ENCODE peak calls at places on chromosomes 11 and 22, in nine cellular contexts. G, M, V, R, E, O, L, T and X are unnamed samples.
A peak's percentile ranks its signal among the peaks of the same experiment; 100 is the strongest.

GRCh38 chr22:29313126-29314071 is 2.1 kb downstream of the RASL10A start:
- DNase-seq in G (no peak), M (no peak), V (peak; percentile 34), R (peak; percentile 89), E (peak; percentile 68), O (no peak), L (no peak), T (peak; percentile 86), X (peak; percentile 68)

GRCh38 chr11:112247198-112247597 is 13.5 kb downstream of the PLET1 start:
- DNase-seq in G (peak; percentile 82), M (no peak), V (no peak), R (no peak), E (peak; percentile 37), O (no peak), L (no peak), T (no peak), X (no peak)

GRCh38 chr11:83819936-83820549 is 533.9 kb upstream of the CCDC90B start:
- DNase-seq in G (peak; percentile 80), M (peak; percentile 74), V (peak; percentile 35), R (peak; percentile 58), E (peak; percentile 93), O (peak; percentile 49), L (peak; percentile 64), T (peak; percentile 29), X (peak; percentile 38)

GRCh38 chr11:126585388-126586302 is 230.2 kb downstream of the ST3GAL4 start:
- DNase-seq in G (peak; percentile 93), M (peak; percentile 76), V (no peak), R (peak; percentile 86), E (peak; percentile 97), O (no peak), L (no peak), T (peak; percentile 75), X (peak; percentile 58)

GRCh38 chr11:1829039-1829820 is 5.6 kb upstream of the SYT8 start:
- DNase-seq in G (peak; percentile 81), M (no peak), V (no peak), R (no peak), E (peak; percentile 88), O (no peak), L (no peak), T (no peak), X (no peak)

GRCh38 chr11:133824593-133824992 is 20.7 kb downstream of the SPATA19 start:
- DNase-seq in G (no peak), M (no peak), V (no peak), R (no peak), E (no peak), O (no peak), L (no peak), T (no peak), X (no peak)

GRCh38 chr11:134882671-134883318 is 470.8 kb upstream of the B3GAT1 start:
- DNase-seq in G (no peak), M (no peak), V (no peak), R (peak; percentile 36), E (no peak), O (no peak), L (no peak), T (no peak), X (no peak)

GRCh38 chr11:9039194-9039593 is 35.4 kb upstream of the NRIP3 start:
- DNase-seq in G (peak; percentile 75), M (peak; percentile 24), V (peak; percentile 60), R (no peak), E (peak; percentile 39), O (no peak), L (no peak), T (no peak), X (no peak)

GRCh38 chr11:86800076-86800955 is at the start of gene PRSS23:
- DNase-seq in G (peak; percentile 78), M (peak; percentile 87), V (no peak), R (peak; percentile 67), E (peak; percentile 84), O (no peak), L (peak; percentile 71), T (peak; percentile 88), X (peak; percentile 92)

GRCh38 chr11:73645972-73646631 is at the start of gene PLEKHB1:
- DNase-seq in G (no peak), M (peak; percentile 60), V (no peak), R (peak; percentile 92), E (no peak), O (no peak), L (no peak), T (no peak), X (peak; percentile 91)

GRCh38 chr11:9017773-9018172 is 14.0 kb upstream of the NRIP3 start:
- DNase-seq in G (no peak), M (no peak), V (no peak), R (no peak), E (peak; percentile 91), O (no peak), L (no peak), T (no peak), X (no peak)

GRCh38 chr11:14566331-14567063 is 46.3 kb upstream of the PSMA1 start:
- DNase-seq in G (no peak), M (peak; percentile 13), V (no peak), R (no peak), E (no peak), O (no peak), L (peak; percentile 31), T (no peak), X (no peak)

GRCh38 chr11:92314499-92314898 is 89.9 kb downstream of the FAT3 start:
- DNase-seq in G (no peak), M (no peak), V (no peak), R (no peak), E (peak; percentile 34), O (no peak), L (no peak), T (no peak), X (no peak)

GRCh38 chr22:44409211-44409648 is 88.8 kb downstream of the RTL6 start:
- DNase-seq in G (no peak), M (no peak), V (no peak), R (no peak), E (no peak), O (no peak), L (no peak), T (peak; percentile 56), X (no peak)

GRCh38 chr11:44899959-44900358 is 50.7 kb downstream of the TP53I11 start:
- DNase-seq in G (peak; percentile 39), M (no peak), V (peak; percentile 48), R (peak; percentile 83), E (peak; percentile 57), O (peak; percentile 62), L (peak; percentile 42), T (peak; percentile 63), X (peak; percentile 34)

GRCh38 chr22:35230839-35231584 is 26.3 kb upstream of the HMGXB4 start:
- DNase-seq in G (peak; percentile 29), M (no peak), V (peak; percentile 50), R (no peak), E (no peak), O (peak; percentile 42), L (peak; percentile 84), T (peak; percentile 7), X (no peak)

DNA sequence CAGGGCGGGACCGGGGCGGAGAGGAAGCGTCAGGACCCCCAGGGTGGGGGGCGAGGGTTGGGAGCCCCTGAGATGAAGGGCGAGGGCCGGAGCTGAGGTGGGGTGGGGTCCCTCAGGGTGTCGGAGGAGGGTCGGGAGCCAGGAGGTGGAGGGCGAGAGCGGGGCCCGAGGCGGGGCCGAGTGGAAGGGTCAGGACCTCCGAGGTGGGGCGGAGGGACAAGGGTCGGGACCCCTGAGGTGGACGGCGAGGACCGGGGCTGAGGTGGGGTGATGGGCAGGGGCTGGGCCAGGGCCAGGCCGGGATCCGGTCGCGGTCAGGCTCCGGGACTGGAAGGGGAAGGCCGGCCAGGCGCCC is 409 bp downstream of the SMC1B start:
- DNase-seq in G (no peak), M (no peak), V (no peak), R (no peak), E (no peak), O (no peak), L (no peak), T (no peak), X (no peak)
- H2AFZ ChIP-seq in G (peak overlapping the region; percentile 96), M (peak overlapping the region; percentile 71), V (peak overlapping the region; percentile 64), R (peak overlapping the region; percentile 99), E (peak overlapping the region; percentile 94), O (no peak overlapping the region), L (peak overlapping the region; percentile 80), T (no peak overlapping the region), X (peak overlapping the region; percentile 93)

GRCh38 chr11:118688851-118689502 is 9.5 kb upstream of the TREH start:
- DNase-seq in G (no peak), M (no peak), V (no peak), R (no peak), E (no peak), O (no peak), L (no peak), T (no peak), X (no peak)
- H3K4me2 ChIP-seq in G (peak overlapping the region; percentile 86), M (peak overlapping the region; percentile 74), V (peak overlapping the region; percentile 83), R (peak overlapping the region; percentile 77), E (no peak overlapping the region), O (no peak overlapping the region), L (peak overlapping the region; percentile 45), T (peak overlapping the region; percentile 66), X (peak overlapping the region; percentile 73)

GRCh38 chr22:20960609-20961008 is 6.4 kb upstream of the AIFM3 start:
- DNase-seq in G (no peak), M (no peak), V (no peak), R (no peak), E (no peak), O (no peak), L (no peak), T (no peak), X (no peak)

GRCh38 chr22:20964799-20965103 is 2.3 kb upstream of the AIFM3 start:
- DNase-seq in G (no peak), M (no peak), V (no peak), R (no peak), E (no peak), O (no peak), L (no peak), T (no peak), X (no peak)

GRCh38 chr22:20964090-20964798 is 2.8 kb upstream of the AIFM3 start:
- DNase-seq in G (no peak), M (no peak), V (no peak), R (no peak), E (no peak), O (no peak), L (no peak), T (peak; percentile 30), X (no peak)

GRCh38 chr22:20963201-20964052 is 3.6 kb upstream of the AIFM3 start:
- DNase-seq in G (no peak), M (no peak), V (no peak), R (no peak), E (no peak), O (no peak), L (no peak), T (peak; percentile 15), X (no peak)

GRCh38 chr22:20962491-20962945 is 4.5 kb upstream of the AIFM3 start:
- DNase-seq in G (no peak), M (no peak), V (no peak), R (no peak), E (no peak), O (no peak), L (no peak), T (no peak), X (no peak)
- TF ChIP-seq EZH2phosphoT487 in G (no peak), M (no peak), V (no peak), R (no peak), E (no peak), O (no peak), L (no peak), T (no peak), X (no peak)

DNA sequence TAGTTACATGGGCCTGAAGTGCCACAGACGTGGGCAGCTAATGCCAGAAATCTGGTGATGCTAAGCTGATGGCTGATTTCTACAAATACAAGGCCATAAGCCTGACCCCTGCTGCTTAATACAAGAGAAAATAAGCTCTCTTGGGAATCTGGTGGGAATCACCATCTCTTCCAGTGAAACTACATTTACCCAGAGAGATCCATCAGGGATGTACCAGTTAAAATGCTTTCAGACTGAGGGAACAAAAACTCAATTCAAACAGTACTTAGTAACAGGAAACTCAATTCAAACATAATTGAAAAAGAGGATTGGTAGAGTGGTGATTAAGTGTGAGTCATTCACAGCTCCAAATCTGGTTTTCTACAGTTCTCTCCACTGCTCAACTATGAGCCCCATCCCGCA is 1.7 kb upstream of the CAVIN3 start:
- DNase-seq in G (peak; percentile 37), M (no peak), V (peak; percentile 52), R (peak; percentile 18), E (peak; percentile 83), O (no peak), L (no peak), T (no peak), X (peak; percentile 67)
- H2AFZ ChIP-seq in G (no peak overlapping the region), M (no peak overlapping the region), V (peak overlapping the region; percentile 11), R (no peak overlapping the region), E (peak overlapping the region; percentile 78), O (no peak overlapping the region), L (no peak overlapping the region), T (peak overlapping the region; percentile 79), X (no peak overlapping the region)